ENCODE peak calls at places on chromosomes 2 and 18, in nine cellular contexts. A is cardiac fibroblast, S is kidney epithelial cell, R is brain microvascular endothelial cell, K is H7, H is astrocyte of the spinal cord, J is fibroblast of the aortic adventitia, U is NB4, M is heart right ventricle. X is an unnamed sample.

GRCh38 chr2:55282110-55282917 is 13.3 kb upstream of the MTIF2 start:
- DNase-seq in A (peak; percentile 91), S (peak; percentile 54), R (peak; percentile 83), K (peak; percentile 82), H (peak; percentile 82), J (peak; percentile 86), U (peak; percentile 96), M (peak; percentile 88), X (peak; percentile 89)

GRCh38 chr2:8907764-8908163 is 70.4 kb upstream of the KIDINS220 start:
- DNase-seq in A (no peak), S (no peak), R (no peak), K (no peak), H (no peak), J (no peak), U (no peak), M (no peak), X (no peak)

GRCh38 chr2:210003394-210003793 is 956 bp downstream of the RPE start:
- DNase-seq in A (peak; percentile 22), S (no peak), R (no peak), K (no peak), H (no peak), J (peak; percentile 59), U (peak; percentile 76), M (no peak), X (peak; percentile 18)

GRCh38 chr2:15241208-15241607 is 319.9 kb downstream of the NBAS start:
- DNase-seq in A (no peak), S (no peak), R (no peak), K (no peak), H (no peak), J (no peak), U (no peak), M (no peak), X (no peak)

GRCh38 chr2:45494275-45494977 is 116.6 kb downstream of the SRBD1 start:
- DNase-seq in A (peak; percentile 91), S (peak; percentile 19), R (peak; percentile 61), K (peak; percentile 52), H (peak; percentile 79), J (peak; percentile 91), U (peak; percentile 72), M (peak; percentile 46), X (peak; percentile 82)

GRCh38 chr2:55119711-55120487 is 69.6 kb upstream of the RTN4 start:
- DNase-seq in A (no peak), S (no peak), R (no peak), K (no peak), H (no peak), J (no peak), U (peak; percentile 69), M (no peak), X (peak; percentile 89)

GRCh38 chr2:179344280-179344961 is 79.8 kb upstream of the SESTD1 start:
- DNase-seq in A (peak; percentile 40), S (no peak), R (peak; percentile 20), K (no peak), H (peak; percentile 49), J (peak; percentile 64), U (no peak), M (no peak), X (peak; percentile 45)

GRCh38 chr2:101667823-101668222 is 29.7 kb upstream of the MAP4K4 start:
- DNase-seq in A (no peak), S (no peak), R (no peak), K (no peak), H (no peak), J (no peak), U (no peak), M (no peak), X (no peak)

GRCh38 chr2:236166781-236167296 is 1.3 kb downstream of the GBX2 start:
- DNase-seq in A (no peak), S (no peak), R (no peak), K (peak; percentile 65), H (no peak), J (no peak), U (peak; percentile 12), M (no peak), X (no peak)

GRCh38 chr2:236169151-236169721 is 1.1 kb upstream of the GBX2 start:
- DNase-seq in A (no peak), S (no peak), R (no peak), K (peak; percentile 79), H (no peak), J (no peak), U (no peak), M (no peak), X (no peak)

GRCh38 chr2:236169741-236170654 is 1.8 kb upstream of the GBX2 start:
- DNase-seq in A (no peak), S (no peak), R (no peak), K (peak; percentile 81), H (no peak), J (no peak), U (no peak), M (no peak), X (no peak)

GRCh38 chr2:236167297-236168109 is 683 bp downstream of the GBX2 start:
- DNase-seq in A (peak; percentile 59), S (no peak), R (no peak), K (peak; percentile 85), H (peak; percentile 55), J (no peak), U (peak; percentile 64), M (no peak), X (peak; percentile 59)

GRCh38 chr2:236168110-236169067 is at the start of gene GBX2:
- DNase-seq in A (peak; percentile 50), S (peak; percentile 25), R (peak; percentile 52), K (peak; percentile 99), H (peak; percentile 72), J (no peak), U (no peak), M (no peak), X (peak; percentile 80)
- H3K4me3 ChIP-seq in A (no peak within 1 kb of the TSS), S (peak within 1 kb of the TSS; percentile 40), R (peak within 1 kb of the TSS; percentile 57), K (peak within 1 kb of the TSS; percentile 66), H (peak within 1 kb of the TSS; percentile 33), J (peak within 1 kb of the TSS; percentile 37), U (peak within 1 kb of the TSS; percentile 16), M (peak within 1 kb of the TSS; percentile 41), X (peak within 1 kb of the TSS; percentile 63)

DNA sequence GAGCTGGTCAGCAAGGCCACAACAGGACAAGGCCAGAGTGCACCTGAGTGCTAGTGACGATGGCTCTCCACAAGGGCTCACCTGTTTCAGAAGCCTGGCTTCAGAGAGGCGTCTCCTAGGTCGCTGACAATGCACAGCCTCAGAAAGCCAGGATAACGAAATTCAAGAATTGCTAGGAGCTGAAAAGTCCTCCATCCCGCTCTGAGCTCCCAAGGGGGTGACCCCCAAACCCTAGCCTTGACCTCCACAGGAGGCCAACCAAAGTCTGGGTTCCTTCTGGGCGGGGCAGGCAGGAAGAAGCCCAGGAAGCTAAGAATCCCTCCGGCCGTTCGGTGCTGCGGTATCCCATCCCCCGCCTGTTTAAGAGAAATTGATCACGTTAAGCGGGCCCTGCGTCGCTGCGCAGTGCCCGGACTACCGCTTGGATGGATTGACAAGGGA is 2.5 kb upstream of the OSR1 start:
- DNase-seq in A (no peak), S (no peak), R (no peak), K (no peak), H (no peak), J (no peak), U (no peak), M (no peak), X (no peak)
- H3K4me3 ChIP-seq in A (no peak overlapping the region), S (no peak overlapping the region), R (peak overlapping the region; percentile 66), K (peak overlapping the region; percentile 21), H (peak overlapping the region; percentile 64), J (peak overlapping the region; percentile 73), U (no peak overlapping the region), M (peak overlapping the region; percentile 56), X (no peak overlapping the region)

GRCh38 chr2:73266061-73266891 is 18.0 kb downstream of the FBXO41 start:
- DNase-seq in A (no peak), S (no peak), R (no peak), K (peak; percentile 37), H (no peak), J (no peak), U (no peak), M (no peak), X (peak; percentile 14)

GRCh38 chr2:73269686-73270465 is 14.4 kb downstream of the FBXO41 start:
- DNase-seq in A (no peak), S (no peak), R (no peak), K (no peak), H (no peak), J (no peak), U (no peak), M (no peak), X (no peak)

GRCh38 chr2:73268831-73269685 is 15.2 kb downstream of the FBXO41 start:
- DNase-seq in A (peak; percentile 21), S (no peak), R (no peak), K (peak; percentile 97), H (no peak), J (no peak), U (no peak), M (no peak), X (no peak)

GRCh38 chr2:73267008-73267407 is 17.3 kb downstream of the FBXO41 start:
- DNase-seq in A (no peak), S (no peak), R (no peak), K (no peak), H (no peak), J (no peak), U (no peak), M (no peak), X (no peak)

DNA sequence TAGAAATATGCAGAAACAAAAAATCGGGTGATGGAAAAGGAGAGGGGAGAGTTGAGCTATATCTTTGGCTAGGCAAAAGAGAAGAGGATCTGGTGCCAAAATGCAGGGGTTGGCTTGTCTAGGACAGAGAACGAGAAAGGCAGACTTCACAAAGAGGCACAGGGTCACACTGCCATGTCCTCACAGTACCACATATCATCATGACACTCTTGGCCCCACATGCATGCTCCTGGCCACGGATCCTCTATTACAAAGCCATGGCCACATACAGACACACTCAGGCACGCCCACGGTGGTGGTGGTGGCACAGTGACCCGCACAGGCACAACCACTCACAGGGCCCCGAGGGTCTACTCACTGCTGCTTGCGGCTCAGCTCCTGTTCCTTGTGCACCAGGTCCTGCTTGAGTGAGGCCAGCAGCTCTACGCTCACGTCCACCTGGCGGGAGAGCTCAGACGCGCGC is 15.9 kb downstream of the FBXO41 start:
- DNase-seq in A (no peak), S (no peak), R (no peak), K (no peak), H (no peak), J (no peak), U (no peak), M (no peak), X (no peak)
- H3K4me3 ChIP-seq in A (no peak overlapping the region), S (peak overlapping the region; percentile 33), R (peak overlapping the region; percentile 12), K (peak overlapping the region; percentile 59), H (no peak overlapping the region), J (no peak overlapping the region), U (no peak overlapping the region), M (peak overlapping the region; percentile 4), X (no peak overlapping the region)

GRCh38 chr18:31206064-31206463 is 43.4 kb upstream of the DSC1 start:
- DNase-seq in A (no peak), S (no peak), R (no peak), K (no peak), H (no peak), J (no peak), U (peak; percentile 79), M (no peak), X (no peak)

GRCh38 chr18:31204833-31205232 is 42.2 kb upstream of the DSC1 start:
- DNase-seq in A (no peak), S (no peak), R (no peak), K (no peak), H (no peak), J (no peak), U (peak; percentile 10), M (no peak), X (no peak)

GRCh38 chr18:31203794-31204148 is 41.1 kb upstream of the DSC1 start:
- DNase-seq in A (no peak), S (no peak), R (no peak), K (no peak), H (no peak), J (no peak), U (no peak), M (no peak), X (no peak)

GRCh38 chr18:31204169-31204568 is 41.5 kb upstream of the DSC1 start:
- DNase-seq in A (no peak), S (no peak), R (no peak), K (no peak), H (no peak), J (no peak), U (peak; percentile 34), M (no peak), X (no peak)

DNA sequence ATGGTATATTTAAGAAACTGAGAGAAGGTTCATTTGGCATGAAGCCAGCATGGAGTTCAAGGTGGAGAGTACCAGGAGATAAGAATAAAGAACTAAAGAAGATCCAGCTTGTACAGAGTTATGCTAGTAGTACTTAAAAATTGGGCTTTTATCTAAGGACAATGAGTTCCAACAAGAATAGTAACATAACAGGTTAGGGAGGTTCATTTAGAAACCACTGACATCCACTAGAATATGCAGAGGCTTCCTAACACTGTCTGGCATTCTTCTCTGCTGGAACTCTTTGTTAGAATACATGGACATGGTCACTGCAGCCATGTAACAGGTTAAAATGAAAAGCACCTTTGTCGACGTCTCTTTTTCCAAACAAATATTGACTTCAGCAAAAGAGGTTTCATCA is 42.6 kb upstream of the DSC1 start:
- DNase-seq in A (no peak), S (no peak), R (no peak), K (no peak), H (no peak), J (no peak), U (peak; percentile 5), M (no peak), X (no peak)
- H3K4me3 ChIP-seq in A (no peak overlapping the region), S (no peak overlapping the region), R (no peak overlapping the region), K (no peak overlapping the region), H (no peak overlapping the region), J (no peak overlapping the region), U (peak overlapping the region; percentile 86), M (no peak overlapping the region), X (no peak overlapping the region)

X was measured in fibroblast of villous mesenchyme.